ENCODE peak calls at places on chromosomes 4 and X, in ten cellular contexts. M is activated naive CD4-positive, alpha-beta T cell; B is naive thymus-derived CD4-positive, alpha-beta T cell; O is nephron progenitor cell; T is GM12865; C is psoas muscle; Z is renal cortical epithelial cell; V is activated CD4-positive, alpha-beta T cell treated with anti-CD3 and anti-CD28 coated beads for 36 hours; P is T-cell; G is activated effector memory CD4-positive, alpha-beta T cell treated with Interleukin-2 at 50 U/mL for 16 hours. F is an unnamed sample.

GRCh38 chr4:185626798-185627197 is 91.5 kb upstream of the PDLIM3 start:
- DNase-seq in M (no peak), B (no peak), O (no peak), T (no peak), C (no peak), Z (no peak), V (no peak), P (no peak), G (no peak), F (no peak)

GRCh38 chr4:185470503-185471195 is 884 bp downstream of the CCDC110 start:
- DNase-seq in M (no peak), B (no peak), O (peak; percentile 31), T (no peak), C (peak; percentile 74), Z (peak; percentile 45), V (peak; percentile 60), P (peak; percentile 19), G (peak; percentile 41), F (no peak)

GRCh38 chr4:139368990-139369389 is 66.7 kb upstream of the NDUFC1 start:
- DNase-seq in M (no peak), B (no peak), O (no peak), T (no peak), C (no peak), Z (no peak), V (no peak), P (no peak), G (no peak), F (peak; percentile 25)

GRCh38 chr4:4606321-4606720 is 64.5 kb upstream of the STX18 start:
- DNase-seq in M (no peak), B (no peak), O (no peak), T (no peak), C (no peak), Z (peak; percentile 64), V (no peak), P (no peak), G (no peak), F (peak; percentile 24)

GRCh38 chr4:36322921-36323354 is 41.5 kb downstream of the DTHD1 start:
- DNase-seq in M (no peak), B (no peak), O (no peak), T (peak; percentile 71), C (no peak), Z (no peak), V (peak; percentile 61), P (peak; percentile 66), G (no peak), F (no peak)

GRCh38 chr4:99219479-99219878 is 433 bp upstream of the ADH6 start:
- DNase-seq in M (no peak), B (no peak), O (no peak), T (no peak), C (no peak), Z (peak; percentile 18), V (no peak), P (no peak), G (no peak), F (no peak)

GRCh38 chrX:119228506-119229290 is 7.4 kb upstream of the PGRMC1 start:
- DNase-seq in M (no peak), B (no peak), O (no peak), T (no peak), C (no peak), Z (peak; percentile 96), V (no peak), P (no peak), G (no peak), F (no peak)

GRCh38 chrX:29617276-29617675 is 598.1 kb upstream of the MAGEB2 start:
- DNase-seq in M (no peak), B (no peak), O (no peak), T (peak; percentile 5), C (no peak), Z (peak; percentile 78), V (no peak), P (no peak), G (no peak), F (peak; percentile 43)

GRCh38 chrX:57951666-57952319 is 41.5 kb upstream of the ZXDA start:
- DNase-seq in M (no peak), B (no peak), O (no peak), T (peak; percentile 2), C (peak; percentile 15), Z (no peak), V (no peak), P (no peak), G (no peak), F (no peak)

GRCh38 chr4:635851-636627 is 10.7 kb downstream of the PDE6B start:
- DNase-seq in M (no peak), B (no peak), O (no peak), T (no peak), C (no peak), Z (no peak), V (no peak), P (no peak), G (no peak), F (no peak)

GRCh38 chr4:15182600-15183222 is 180.4 kb downstream of the CPEB2 start:
- DNase-seq in M (no peak), B (no peak), O (no peak), T (no peak), C (no peak), Z (peak; percentile 28), V (peak; percentile 54), P (no peak), G (no peak), F (no peak)

GRCh38 chrX:155864655-155865054 is 16.5 kb upstream of the VAMP7 start:
- DNase-seq in M (no peak), B (no peak), O (no peak), T (no peak), C (no peak), Z (peak; percentile 12), V (no peak), P (no peak), G (no peak), F (peak; percentile 10)

GRCh38 chr4:25843340-25844097 is 19.3 kb downstream of the SEL1L3 start:
- DNase-seq in M (no peak), B (no peak), O (no peak), T (peak; percentile 21), C (no peak), Z (peak; percentile 26), V (peak; percentile 21), P (no peak), G (no peak), F (no peak)

GRCh38 chr4:186554485-186554884 is 882 bp downstream of the MTNR1A start:
- DNase-seq in M (no peak), B (no peak), O (peak; percentile 37), T (no peak), C (no peak), Z (peak; percentile 40), V (no peak), P (no peak), G (no peak), F (peak; percentile 78)

GRCh38 chr4:100679926-100680325 is 162.1 kb upstream of the EMCN start:
- DNase-seq in M (no peak), B (no peak), O (no peak), T (no peak), C (no peak), Z (peak; percentile 12), V (no peak), P (no peak), G (no peak), F (no peak)

GRCh38 chrX:67714004-67714403 is 170.2 kb downstream of the AR start:
- DNase-seq in M (no peak), B (no peak), O (no peak), T (no peak), C (no peak), Z (no peak), V (no peak), P (no peak), G (no peak), F (no peak)

GRCh38 chrX:101395789-101396188 is 5.0 kb downstream of the RPL36A start:
- DNase-seq in M (no peak), B (no peak), O (no peak), T (no peak), C (no peak), Z (peak; percentile 39), V (no peak), P (no peak), G (no peak), F (no peak)

GRCh38 chr4:3248178-3248480 is 830 bp upstream of the MSANTD1 start:
- DNase-seq in M (no peak), B (no peak), O (no peak), T (no peak), C (no peak), Z (no peak), V (no peak), P (no peak), G (no peak), F (no peak)

GRCh38 chr4:6271701-6272465 is 2.2 kb downstream of the WFS1 start:
- DNase-seq in M (no peak), B (no peak), O (no peak), T (no peak), C (no peak), Z (no peak), V (no peak), P (no peak), G (no peak), F (peak; percentile 19)

GRCh38 chr4:39638358-39639239 is at the start of gene SMIM14:
- DNase-seq in M (peak; percentile 64), B (peak; percentile 69), O (peak; percentile 97), T (peak; percentile 95), C (peak; percentile 99), Z (peak; percentile 91), V (peak; percentile 94), P (peak; percentile 79), G (peak; percentile 82), F (peak; percentile 99)

GRCh38 chr4:25299476-25300203 is 12.9 kb upstream of the ZCCHC4 start:
- DNase-seq in M (no peak), B (no peak), O (no peak), T (no peak), C (no peak), Z (peak; percentile 37), V (no peak), P (no peak), G (no peak), F (peak; percentile 69)

GRCh38 chrX:109709129-109709631 is 23.9 kb downstream of the ACSL4 start:
- DNase-seq in M (no peak), B (no peak), O (peak; percentile 29), T (peak; percentile 73), C (no peak), Z (peak; percentile 71), V (no peak), P (no peak), G (no peak), F (peak; percentile 86)

GRCh38 chrX:69179380-69179911 is 14.2 kb upstream of the PJA1 start:
- DNase-seq in M (no peak), B (no peak), O (peak; percentile 39), T (no peak), C (no peak), Z (peak; percentile 20), V (no peak), P (no peak), G (no peak), F (peak; percentile 93)

GRCh38 chrX:141133272-141133671 is 43.7 kb downstream of the LDOC1 start:
- DNase-seq in M (no peak), B (no peak), O (no peak), T (no peak), C (no peak), Z (no peak), V (no peak), P (no peak), G (no peak), F (no peak)

GRCh38 chrX:68650491-68650890 is 3.0 kb downstream of the STARD8 start:
- DNase-seq in M (no peak), B (no peak), O (no peak), T (no peak), C (no peak), Z (peak; percentile 44), V (no peak), P (no peak), G (no peak), F (no peak)

F was measured in left kidney.